ENCODE peak calls at places on chromosomes 3 and 15, in six cellular contexts. T, V, K, Q, H and R are unnamed samples.

GRCh38 chr15:22973286-22973685 is 6.9 kb downstream of the CYFIP1 start:
- DNase-seq in Q (no peak), K (no peak), V (no peak), H (no peak), T (no peak), R (no peak)

GRCh38 chr3:85481411-85482192 is 522.8 kb downstream of the CADM2 start:
- DNase-seq in K (no peak), H (no peak), T (no peak), V (no peak), Q (no peak), R (no peak)

GRCh38 chr3:152447509-152447908 is 178.8 kb downstream of the MBNL1 start:
- DNase-seq in H (no peak), K (no peak), V (no peak), Q (no peak), T (no peak), R (no peak)

GRCh38 chr15:34116620-34117019 is 14.7 kb downstream of the PGBD4 start:
- DNase-seq in Q (no peak), K (no peak), H (no peak), V (no peak), T (no peak), R (no peak)

GRCh38 chr3:66115858-66116654 is 77.3 kb upstream of the MAGI1 start:
- DNase-seq in K (peak; percentile 86), H (no peak), V (peak; percentile 34), T (peak; percentile 26), Q (peak; percentile 83), R (peak; percentile 17)

GRCh38 chr15:69491051-69491505 is 38.5 kb downstream of the RPLP1 start:
- DNase-seq in H (no peak), K (no peak), Q (peak; percentile 24), T (peak; percentile 75), V (peak; percentile 75), R (peak; percentile 62)

GRCh38 chr3:189233225-189233858 is 61.6 kb downstream of the TPRG1 start:
- DNase-seq in T (peak; percentile 71), V (peak; percentile 24), K (peak; percentile 30), Q (peak; percentile 84), H (peak; percentile 83), R (peak; percentile 14)

GRCh38 chr3:5013021-5013906 is 34.0 kb downstream of the BHLHE40 start:
- DNase-seq in T (no peak), V (no peak), H (no peak), K (no peak), Q (peak; percentile 91), R (no peak)

GRCh38 chr3:187360523-187361060 is 7.6 kb upstream of the RTP4 start:
- DNase-seq in H (no peak), V (no peak), K (no peak), T (no peak), Q (peak; percentile 69), R (no peak)

GRCh38 chr3:99808163-99808794 is 9.4 kb upstream of the CMSS1 start:
- DNase-seq in T (peak; percentile 67), V (no peak), K (peak; percentile 52), Q (peak; percentile 86), H (peak; percentile 59), R (peak; percentile 39)

GRCh38 chr15:43258781-43259180 is 7.9 kb downstream of the TGM5 start:
- DNase-seq in Q (no peak), V (no peak), T (no peak), H (no peak), K (no peak), R (no peak)

GRCh38 chr15:65494066-65494465 is 23.4 kb downstream of the DPP8 start:
- DNase-seq in V (no peak), H (no peak), K (no peak), T (no peak), Q (no peak), R (no peak)

GRCh38 chr15:78107471-78107870 is 15.1 kb downstream of the SH2D7 start:
- DNase-seq in V (no peak), T (no peak), K (no peak), H (no peak), Q (no peak), R (no peak)

GRCh38 chr3:112111785-112112402 is 21.2 kb downstream of the GCSAM start:
- DNase-seq in H (peak; percentile 80), Q (peak; percentile 83), K (no peak), T (peak; percentile 53), V (no peak), R (peak; percentile 54)

GRCh38 chr15:51094606-51095569 is at the start of gene TNFAIP8L3:
- DNase-seq in V (peak; percentile 35), K (no peak), Q (peak; percentile 71), H (peak; percentile 57), T (no peak), R (peak; percentile 52)

GRCh38 chr3:140905557-140905956 is 36.1 kb upstream of the SLC25A36 start:
- DNase-seq in T (no peak), K (no peak), V (no peak), Q (no peak), H (no peak), R (no peak)

GRCh38 chr15:77457619-77458265 is 37.1 kb downstream of the HMG20A start:
- DNase-seq in V (no peak), H (no peak), Q (no peak), K (no peak), T (no peak), R (no peak)

GRCh38 chr3:183070892-183071291 is 28.4 kb downstream of the MCCC1 start:
- DNase-seq in Q (no peak), K (no peak), H (no peak), V (no peak), T (no peak), R (no peak)

GRCh38 chr3:138367912-138368311 is 19.5 kb downstream of the MRAS start:
- DNase-seq in H (peak; percentile 17), T (peak; percentile 45), V (peak; percentile 58), Q (no peak), K (no peak), R (peak; percentile 56)

GRCh38 chr3:134881305-134881704 is 86.2 kb downstream of the EPHB1 start:
- DNase-seq in H (no peak), K (no peak), T (no peak), Q (peak; percentile 64), V (no peak), R (no peak)

DNA sequence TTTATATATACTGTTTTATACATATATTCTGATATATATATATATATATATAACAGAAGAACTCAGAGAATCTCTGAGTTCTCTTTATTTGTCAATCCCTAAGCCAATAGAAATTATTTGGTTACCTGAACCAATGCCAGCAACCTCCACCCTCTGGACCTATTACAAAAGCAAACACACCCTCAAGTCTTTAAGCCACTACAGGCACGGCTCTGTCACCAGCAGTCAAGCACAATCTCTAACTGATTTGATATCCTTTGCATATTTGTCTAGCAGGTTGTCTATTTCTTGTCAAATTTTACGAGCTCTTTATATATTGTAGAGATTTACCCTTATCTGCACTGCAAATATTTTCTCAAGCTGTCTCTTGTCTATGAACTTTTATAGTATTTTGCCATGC is 66.6 kb upstream of the TOPAZ1 start:
- DNase-seq in T (no peak), V (no peak), Q (no peak), H (peak; percentile 8), K (no peak), R (no peak)
- H3K4me3 ChIP-seq in T (no peak overlapping the region), V (no peak overlapping the region), Q (no peak overlapping the region), H (no peak overlapping the region), K (no peak overlapping the region), R (no peak overlapping the region)

GRCh38 chr15:56440226-56440770 is 24.6 kb downstream of the MNS1 start:
- DNase-seq in V (no peak), H (no peak), T (no peak), K (no peak), Q (no peak), R (no peak)
- H3K4me3 ChIP-seq in V (no peak overlapping the region), H (no peak overlapping the region), T (no peak overlapping the region), K (no peak overlapping the region), Q (no peak overlapping the region), R (no peak overlapping the region)

GRCh38 chr15:35671981-35672380 is 126.0 kb upstream of the DPH6 start:
- DNase-seq in T (no peak), Q (no peak), K (no peak), V (no peak), H (no peak), R (no peak)

GRCh38 chr15:35674873-35675781 is 129.2 kb upstream of the DPH6 start:
- DNase-seq in V (no peak), T (peak; percentile 28), K (peak; percentile 69), H (no peak), Q (no peak), R (peak; percentile 29)

GRCh38 chr15:35671197-35671596 is 125.2 kb upstream of the DPH6 start:
- DNase-seq in T (no peak), Q (no peak), H (no peak), V (no peak), K (no peak), R (no peak)

GRCh38 chr15:35669457-35670045 is 123.6 kb upstream of the DPH6 start:
- DNase-seq in V (no peak), K (no peak), Q (peak; percentile 49), H (no peak), T (no peak), R (no peak)

DNA sequence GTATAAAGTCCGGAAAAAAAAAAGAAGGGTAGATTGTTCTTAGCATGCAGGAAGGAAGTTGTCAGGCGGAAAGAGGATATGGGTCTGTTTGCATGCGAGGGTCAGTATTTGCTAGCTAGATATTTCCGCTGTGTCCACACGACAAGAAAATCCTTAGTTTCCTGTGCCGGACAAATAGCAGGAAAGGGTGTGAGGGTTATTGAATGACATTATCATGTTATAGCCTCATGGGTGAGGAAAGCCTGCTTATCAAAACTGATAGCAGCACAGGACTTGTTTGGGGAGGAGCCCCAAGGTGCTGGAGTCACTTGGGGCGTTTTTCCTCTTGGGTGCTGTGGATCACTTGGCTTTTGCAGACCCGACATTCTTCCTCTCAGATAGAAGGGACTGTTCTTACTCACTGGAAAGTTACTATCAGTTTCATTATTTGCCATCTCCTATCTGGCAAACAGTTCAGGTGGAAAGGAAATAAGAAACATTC is 127.2 kb upstream of the DPH6 start:
- DNase-seq in V (no peak), T (no peak), H (peak; percentile 13), Q (no peak), K (no peak), R (no peak)
- H3K4me3 ChIP-seq in V (no peak overlapping the region), T (no peak overlapping the region), H (no peak overlapping the region), Q (peak overlapping the region; percentile 6), K (no peak overlapping the region), R (no peak overlapping the region)

GRCh38 chr3:174336774-174337173 is 522.4 kb upstream of the NAALADL2 start:
- DNase-seq in T (no peak), H (no peak), V (no peak), Q (no peak), K (no peak), R (no peak)
- H3K4me3 ChIP-seq in T (no peak overlapping the region), H (no peak overlapping the region), V (no peak overlapping the region), Q (no peak overlapping the region), K (no peak overlapping the region), R (no peak overlapping the region)

DNA sequence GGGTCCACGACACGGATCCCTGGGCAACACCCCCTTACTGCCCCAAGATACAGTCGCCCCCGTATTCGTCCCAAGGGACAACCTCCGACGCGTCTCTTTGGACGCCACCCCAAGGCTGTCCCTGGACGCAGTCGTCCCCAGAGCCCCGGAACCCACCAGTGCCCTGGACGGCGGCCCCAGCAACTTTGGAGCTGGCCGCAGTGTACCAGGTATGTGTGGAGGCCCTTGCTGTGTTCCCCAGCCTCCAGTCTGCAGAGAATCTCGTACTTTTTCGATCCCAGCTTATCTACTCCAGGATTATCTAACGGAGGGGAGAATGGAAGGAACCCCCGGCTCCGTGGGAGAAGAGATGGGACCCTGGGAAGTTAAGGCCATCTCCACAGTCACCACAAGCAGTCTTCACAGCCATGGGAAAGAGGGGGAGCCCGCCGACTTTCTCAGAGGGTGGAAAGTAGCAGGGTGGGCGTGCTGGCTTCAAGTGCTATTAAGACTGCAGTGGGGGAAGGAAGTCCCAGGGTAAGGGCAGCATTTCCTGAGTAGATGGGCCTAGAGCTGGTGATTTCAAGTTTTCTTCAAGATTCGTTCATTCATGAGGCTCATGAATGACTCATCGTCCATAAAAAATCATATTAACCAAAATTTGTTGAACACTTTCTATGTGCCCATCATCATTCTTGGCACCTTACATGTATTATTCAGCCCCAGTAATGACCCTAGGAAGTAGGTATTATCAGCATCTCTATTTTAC is 1.1 kb downstream of the MESP2 start:
- DNase-seq in T (no peak), Q (no peak), V (no peak), K (no peak), H (no peak), R (no peak)
- H3K4me3 ChIP-seq in T (peak overlapping the region; percentile 50), Q (no peak overlapping the region), V (peak overlapping the region; percentile 66), K (peak overlapping the region; percentile 46), H (no peak overlapping the region), R (peak overlapping the region; percentile 51)